ENCODE peak calls at places on chromosome 17, in ten cellular contexts. Z is left lung; L is ascending aorta; X is ovary; N is PC-3; S is CD8-positive, alpha-beta memory T cell; K is tibial nerve; M is trophoblast cell; O is A673; H is cardiac muscle cell. J is an unnamed sample. For H3K4me1 and H3K27me3, the result is how much of the 10 kb centered on the place peaks cover.

GRCh38 chr17:45991341-45991740 is 7.7 kb upstream of the STH start:
- DNase-seq in M (no peak), N (no peak), H (no peak), Z (no peak), O (no peak), S (no peak), X (no peak), K (no peak), L (no peak), J (no peak)

GRCh38 chr17:2423271-2423670 is 22.4 kb upstream of the MNT start:
- DNase-seq in S (no peak), X (no peak), L (no peak), N (no peak), K (no peak), Z (no peak), O (no peak), M (no peak), H (no peak), J (no peak)

GRCh38 chr17:27293359-27293897 is 486 bp upstream of the WSB1 start:
- DNase-seq in H (no peak), O (no peak), M (no peak), N (no peak), L (no peak), X (peak), K (no peak), S (peak), Z (no peak), J (no peak)

GRCh38 chr17:70048020-70048419 is 27.0 kb upstream of the KCNJ16 start:
- DNase-seq in L (no peak), K (no peak), H (no peak), X (no peak), N (no peak), O (no peak), Z (no peak), S (no peak), M (no peak), J (no peak)

GRCh38 chr17:32222621-32223020 is 43.0 kb upstream of the RHBDL3 start:
- DNase-seq in O (no peak), L (no peak), H (no peak), S (no peak), M (peak), X (no peak), K (no peak), Z (no peak), N (peak), J (no peak)

GRCh38 chr17:58996968-58997367 is 109.7 kb downstream of the TRIM37 start:
- DNase-seq in K (no peak), X (no peak), Z (no peak), O (no peak), N (no peak), S (no peak), H (no peak), L (no peak), M (no peak), J (no peak)

GRCh38 chr17:47280072-47280811 is 26.6 kb downstream of the ITGB3 start:
- DNase-seq in O (peak), S (no peak), N (no peak), H (no peak), Z (no peak), X (no peak), L (no peak), K (no peak), M (no peak), J (no peak)

GRCh38 chr17:41919840-41920579 is 1.3 kb upstream of the ACLY start:
- DNase-seq in M (no peak), S (no peak), L (no peak), K (no peak), X (peak), O (no peak), Z (peak), H (no peak), N (peak), J (no peak)

GRCh38 chr17:48314716-48315115 is 115.3 kb downstream of the SKAP1 start:
- DNase-seq in H (no peak), N (no peak), S (no peak), L (no peak), X (no peak), Z (no peak), K (no peak), M (no peak), O (no peak), J (no peak)

GRCh38 chr17:79338589-79338988 is 264.0 kb downstream of the ENGASE start:
- DNase-seq in O (no peak), H (no peak), S (no peak), N (peak), L (no peak), Z (no peak), X (no peak), M (no peak), K (no peak), J (no peak)

GRCh38 chr17:8384801-8385335 is 1.9 kb upstream of the RPL26 start:
- DNase-seq in Z (no peak), S (no peak), X (no peak), O (no peak), N (peak), M (peak), K (no peak), L (no peak), H (peak), J (no peak)

GRCh38 chr17:40348562-40349476 is 15.7 kb downstream of the GJD3 start:
- DNase-seq in O (no peak), S (no peak), N (no peak), K (no peak), M (no peak), X (no peak), Z (peak), H (no peak), L (peak), J (peak)

GRCh38 chr17:77131919-77132318 is 8.8 kb upstream of the SEC14L1 start:
- DNase-seq in Z (no peak), K (no peak), H (no peak), L (no peak), X (no peak), S (no peak), N (peak), O (no peak), M (peak), J (peak)

GRCh38 chr17:58327363-58328194 is 1.0 kb downstream of the TSPOAP1 start:
- DNase-seq in K (no peak), X (no peak), L (no peak), M (no peak), S (no peak), O (no peak), Z (no peak), N (no peak), H (no peak), J (no peak)

GRCh38 chr17:46020023-46020735 is 21.1 kb downstream of the STH start:
- DNase-seq in M (no peak), L (no peak), N (no peak), O (no peak), Z (no peak), K (no peak), H (no peak), S (peak), X (no peak), J (no peak)

GRCh38 chr17:9360610-9361571 is 214.7 kb downstream of the STX8 start:
- DNase-seq in M (peak), O (peak), N (peak), X (peak), H (peak), Z (no peak), S (no peak), K (no peak), L (peak), J (no peak)

GRCh38 chr17:79761894-79762570 is 15.9 kb upstream of the CBX2 start:
- DNase-seq in L (no peak), O (no peak), Z (no peak), S (no peak), K (no peak), M (no peak), N (no peak), X (no peak), H (no peak), J (no peak)

GRCh38 chr17:48236681-48237134 is 129.1 kb downstream of the SNX11 start:
- DNase-seq in K (no peak), N (peak), O (peak), X (no peak), H (no peak), S (no peak), M (no peak), Z (no peak), L (no peak), J (no peak)

GRCh38 chr17:28552201-28552999 is at the start of gene UNC119:
- DNase-seq in K (peak), S (peak), N (peak), O (peak), X (peak), M (peak), L (peak), H (peak), Z (peak), J (peak)

DNA sequence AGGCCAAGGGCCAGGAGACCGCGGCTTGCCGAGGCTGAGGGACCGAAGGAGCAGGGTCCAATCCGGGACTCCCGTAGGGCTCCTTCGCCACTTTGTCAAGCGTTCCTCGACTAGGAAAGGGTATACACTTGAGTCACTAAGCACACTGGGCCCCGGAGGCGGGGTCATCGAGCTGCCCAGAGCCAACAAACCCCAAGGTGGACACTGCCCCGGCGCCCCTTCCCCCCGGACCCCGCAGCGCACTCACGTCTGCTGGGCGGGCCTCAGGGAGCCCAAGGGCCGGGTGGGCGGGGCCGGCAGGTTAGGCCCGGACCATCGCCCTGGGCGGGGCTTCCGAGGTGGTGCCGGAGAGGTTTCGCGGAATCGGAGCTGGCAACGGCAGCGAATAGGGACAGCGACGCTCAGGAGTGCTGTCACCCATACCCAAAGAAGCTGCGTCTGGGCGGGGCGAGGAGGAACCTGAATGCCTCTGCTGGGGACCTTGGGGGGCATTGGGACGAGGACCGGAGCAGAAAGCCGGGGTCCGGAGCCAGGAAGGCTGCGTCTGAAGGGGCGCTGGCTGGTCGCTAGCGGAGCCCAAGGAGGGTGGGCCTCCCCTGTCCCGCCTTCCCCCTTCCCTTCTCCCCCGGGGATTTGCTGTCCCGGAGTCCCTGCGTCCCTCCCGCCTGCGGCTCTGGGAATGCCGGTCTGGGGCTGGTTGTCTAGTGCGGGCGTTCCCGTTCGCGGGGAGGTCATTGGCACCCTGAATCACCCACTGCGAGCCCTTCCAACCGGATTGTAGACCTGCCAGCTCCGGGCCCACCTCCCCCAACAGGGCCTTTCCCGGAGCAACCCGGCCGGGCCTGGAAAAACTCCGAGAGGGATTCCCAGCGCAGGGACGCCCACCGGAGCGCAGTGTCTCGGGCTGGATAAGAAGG is 118.2 kb upstream of the SMURF2 start:
- DNase-seq in K (no peak), Z (peak), X (no peak), H (peak), M (peak), O (peak), N (peak), L (peak), S (peak), J (peak)
- H3K4me3 ChIP-seq in K (peak), Z (peak), X (peak), H (peak), M (peak), O (peak), N (peak), L (peak), S (peak), J (peak)

DNA sequence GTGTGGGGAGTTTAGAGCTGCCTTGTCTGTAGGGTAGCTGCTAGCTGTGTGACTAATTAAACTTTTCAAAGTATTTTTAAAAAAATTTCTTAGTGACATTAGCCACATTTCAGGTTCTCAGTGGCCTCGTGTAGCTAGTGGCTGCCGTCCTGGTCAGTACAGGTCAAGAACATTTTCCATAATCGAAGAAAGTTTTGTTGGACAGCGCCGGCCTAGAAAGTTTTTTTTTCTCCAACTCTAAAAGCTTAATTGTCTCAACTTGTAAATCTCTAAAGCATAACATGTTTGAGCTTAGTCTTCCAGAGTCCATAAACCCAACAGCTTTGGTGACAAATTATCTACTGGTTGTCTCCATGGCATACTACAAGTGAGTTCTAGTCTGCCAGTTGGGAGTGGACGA is 4.3 kb downstream of the AKAP1 start:
- DNase-seq in O (no peak), K (no peak), N (no peak), X (no peak), H (no peak), M (no peak), L (no peak), S (no peak), Z (no peak), J (no peak)
- H3K4me1 ChIP-seq in O (under half), K (under half), N (under half), X (under half), H (under half), M (under half), L (half or more), S (under half), Z (half or more), J (under half)

DNA sequence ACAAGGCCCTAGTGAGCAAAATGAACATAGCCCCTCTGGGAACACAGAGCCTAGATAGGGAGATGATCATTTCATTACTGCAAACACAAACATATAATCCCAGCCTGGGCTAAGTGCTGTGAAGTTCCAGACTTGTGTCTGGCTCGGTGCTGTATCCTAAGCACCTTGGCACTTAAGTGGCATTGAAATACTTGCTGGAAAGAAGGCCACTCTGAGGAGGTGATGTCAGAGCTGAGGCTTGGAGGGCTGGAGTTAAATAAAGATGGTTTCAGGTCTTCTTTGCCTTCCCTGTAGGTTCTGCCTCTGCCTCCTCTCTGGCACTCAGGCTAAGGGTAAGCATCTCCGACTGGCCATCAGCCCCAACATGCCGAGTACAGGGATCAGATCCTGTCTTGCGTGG is 2.4 kb upstream of the CACNA1G start:
- DNase-seq in H (no peak), N (no peak), O (no peak), K (no peak), M (no peak), L (no peak), X (no peak), Z (no peak), S (no peak), J (no peak)
- H3K27me3 ChIP-seq in H (under half), N (under half), O (under half), K (under half), M (half or more), L (under half), X (under half), Z (under half), S (under half), J (under half)

DNA sequence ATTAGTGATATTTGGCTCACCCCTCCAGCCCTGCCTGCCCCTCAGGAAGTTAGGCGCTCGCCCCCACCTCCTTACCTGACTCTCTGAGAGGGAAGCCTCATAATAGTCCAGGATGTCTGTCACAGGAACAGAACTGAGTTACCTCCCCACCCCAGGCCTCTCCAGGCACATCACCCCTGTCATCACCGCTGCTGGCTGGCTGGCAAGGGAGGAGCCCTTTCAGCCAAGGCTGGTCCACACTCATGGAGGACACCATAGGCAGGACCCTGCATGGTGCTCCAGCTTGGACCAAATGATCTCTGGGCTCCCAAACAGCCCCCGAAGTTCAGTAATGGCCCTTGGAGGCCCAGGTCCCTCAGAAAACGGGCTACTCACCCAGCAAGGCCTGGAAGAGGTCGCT is 1.5 kb downstream of the DLG4 start:
- DNase-seq in M (no peak), S (no peak), N (no peak), K (no peak), Z (no peak), O (peak), H (peak), X (peak), L (no peak), J (no peak)
- H3K4me3 ChIP-seq in M (no peak), S (peak), N (no peak), K (no peak), Z (no peak), O (peak), H (peak), X (no peak), L (no peak), J (no peak)

GRCh38 chr17:78154903-78155811 is 9.0 kb downstream of the C17orf99 start:
- DNase-seq in M (no peak), Z (no peak), S (no peak), L (no peak), O (no peak), H (no peak), N (no peak), K (no peak), X (no peak), J (no peak)
- H3K4me1 ChIP-seq in M (under half), Z (under half), S (under half), L (under half), O (under half), H (under half), N (under half), K (under half), X (under half), J (under half)